ENCODE peak calls at places on chromosome 5, in nine cellular contexts. One of them, this sample, is unnamed.
A peak's percentile ranks its signal among the peaks of the same experiment; 100 is the strongest.

GRCh38 chr5:93299596-93300308 is 281.3 kb downstream of the NR2F1-AS1 start:
- DNase-seq in epithelial cell of esophagus: no peak
- DNase-seq in neural crest cell: no peak
- DNase-seq in left lobe of liver: no peak
- DNase-seq in GM04504: no peak
- DNase-seq in heart right ventricle: no peak
- DNase-seq in left ventricle myocardium inferior: no peak
- DNase-seq in activated CD4-positive, alpha-beta T cell treated with anti-CD3 and anti-CD28 coated beads, Interleukin-2, amount 50 U/mL, for 48 hours: no peak
- DNase-seq in KG1: no peak
- DNase-seq in this sample: no peak

GRCh38 chr5:148963679-148964078 is 99.2 kb downstream of the SH3TC2 start:
- DNase-seq in epithelial cell of esophagus: no peak
- DNase-seq in neural crest cell: no peak
- DNase-seq in left lobe of liver: peak; percentile 39
- DNase-seq in GM04504: no peak
- DNase-seq in heart right ventricle: no peak
- DNase-seq in left ventricle myocardium inferior: no peak
- DNase-seq in activated CD4-positive, alpha-beta T cell treated with anti-CD3 and anti-CD28 coated beads, Interleukin-2, amount 50 U/mL, for 48 hours: no peak
- DNase-seq in KG1: no peak
- DNase-seq in this sample: peak; percentile 62

GRCh38 chr5:33049845-33050244 is 338.7 kb downstream of the NPR3 start:
- DNase-seq in epithelial cell of esophagus: peak; percentile 93
- DNase-seq in neural crest cell: no peak
- DNase-seq in left lobe of liver: no peak
- DNase-seq in GM04504: peak; percentile 73
- DNase-seq in heart right ventricle: no peak
- DNase-seq in left ventricle myocardium inferior: no peak
- DNase-seq in activated CD4-positive, alpha-beta T cell treated with anti-CD3 and anti-CD28 coated beads, Interleukin-2, amount 50 U/mL, for 48 hours: no peak
- DNase-seq in KG1: no peak
- DNase-seq in this sample: no peak

GRCh38 chr5:94254214-94254613 is 364.2 kb downstream of the KIAA0825 start:
- DNase-seq in epithelial cell of esophagus: no peak
- DNase-seq in neural crest cell: no peak
- DNase-seq in left lobe of liver: no peak
- DNase-seq in GM04504: no peak
- DNase-seq in heart right ventricle: no peak
- DNase-seq in left ventricle myocardium inferior: no peak
- DNase-seq in activated CD4-positive, alpha-beta T cell treated with anti-CD3 and anti-CD28 coated beads, Interleukin-2, amount 50 U/mL, for 48 hours: no peak
- DNase-seq in KG1: no peak
- DNase-seq in this sample: no peak

GRCh38 chr5:76393035-76393680 is 9.9 kb upstream of the IQGAP2 start:
- DNase-seq in epithelial cell of esophagus: no peak
- DNase-seq in neural crest cell: no peak
- DNase-seq in left lobe of liver: no peak
- DNase-seq in GM04504: no peak
- DNase-seq in heart right ventricle: no peak
- DNase-seq in left ventricle myocardium inferior: no peak
- DNase-seq in activated CD4-positive, alpha-beta T cell treated with anti-CD3 and anti-CD28 coated beads, Interleukin-2, amount 50 U/mL, for 48 hours: no peak
- DNase-seq in KG1: no peak
- DNase-seq in this sample: no peak

GRCh38 chr5:156326718-156327259 is at the start of gene SGCD:
- DNase-seq in epithelial cell of esophagus: peak; percentile 1
- DNase-seq in neural crest cell: no peak
- DNase-seq in left lobe of liver: peak; percentile 47
- DNase-seq in GM04504: peak; percentile 92
- DNase-seq in heart right ventricle: peak; percentile 67
- DNase-seq in left ventricle myocardium inferior: peak; percentile 71
- DNase-seq in activated CD4-positive, alpha-beta T cell treated with anti-CD3 and anti-CD28 coated beads, Interleukin-2, amount 50 U/mL, for 48 hours: no peak
- DNase-seq in KG1: no peak
- DNase-seq in this sample: no peak

GRCh38 chr5:96176022-96176421 is 214.4 kb upstream of the ELL2 start:
- DNase-seq in epithelial cell of esophagus: no peak
- DNase-seq in neural crest cell: no peak
- DNase-seq in left lobe of liver: no peak
- DNase-seq in GM04504: no peak
- DNase-seq in heart right ventricle: no peak
- DNase-seq in left ventricle myocardium inferior: no peak
- DNase-seq in activated CD4-positive, alpha-beta T cell treated with anti-CD3 and anti-CD28 coated beads, Interleukin-2, amount 50 U/mL, for 48 hours: no peak
- DNase-seq in KG1: no peak
- DNase-seq in this sample: peak; percentile 35

GRCh38 chr5:158933494-158934318 is 166.0 kb downstream of the EBF1 start:
- DNase-seq in epithelial cell of esophagus: no peak
- DNase-seq in neural crest cell: no peak
- DNase-seq in left lobe of liver: no peak
- DNase-seq in GM04504: no peak
- DNase-seq in heart right ventricle: no peak
- DNase-seq in left ventricle myocardium inferior: no peak
- DNase-seq in activated CD4-positive, alpha-beta T cell treated with anti-CD3 and anti-CD28 coated beads, Interleukin-2, amount 50 U/mL, for 48 hours: no peak
- DNase-seq in KG1: no peak
- DNase-seq in this sample: no peak

GRCh38 chr5:157150995-157151394 is 8.3 kb upstream of the MED7 start:
- DNase-seq in epithelial cell of esophagus: peak; percentile 50
- DNase-seq in neural crest cell: no peak
- DNase-seq in left lobe of liver: no peak
- DNase-seq in GM04504: no peak
- DNase-seq in heart right ventricle: no peak
- DNase-seq in left ventricle myocardium inferior: no peak
- DNase-seq in activated CD4-positive, alpha-beta T cell treated with anti-CD3 and anti-CD28 coated beads, Interleukin-2, amount 50 U/mL, for 48 hours: no peak
- DNase-seq in KG1: no peak
- DNase-seq in this sample: peak; percentile 39

GRCh38 chr5:68722357-68722756 is 371.5 kb upstream of the SLC30A5 start:
- DNase-seq in epithelial cell of esophagus: no peak
- DNase-seq in neural crest cell: no peak
- DNase-seq in left lobe of liver: no peak
- DNase-seq in GM04504: no peak
- DNase-seq in heart right ventricle: no peak
- DNase-seq in left ventricle myocardium inferior: no peak
- DNase-seq in activated CD4-positive, alpha-beta T cell treated with anti-CD3 and anti-CD28 coated beads, Interleukin-2, amount 50 U/mL, for 48 hours: no peak
- DNase-seq in KG1: no peak
- DNase-seq in this sample: no peak

GRCh38 chr5:5409151-5409810 is 13.2 kb upstream of the ICE1 start:
- DNase-seq in epithelial cell of esophagus: peak; percentile 27
- DNase-seq in neural crest cell: no peak
- DNase-seq in left lobe of liver: no peak
- DNase-seq in GM04504: no peak
- DNase-seq in heart right ventricle: no peak
- DNase-seq in left ventricle myocardium inferior: no peak
- DNase-seq in activated CD4-positive, alpha-beta T cell treated with anti-CD3 and anti-CD28 coated beads, Interleukin-2, amount 50 U/mL, for 48 hours: peak; percentile 3
- DNase-seq in KG1: no peak
- DNase-seq in this sample: no peak

GRCh38 chr5:92519717-92520632 is 1061.0 kb downstream of the NR2F1-AS1 start:
- DNase-seq in epithelial cell of esophagus: peak; percentile 3
- DNase-seq in neural crest cell: no peak
- DNase-seq in left lobe of liver: no peak
- DNase-seq in GM04504: no peak
- DNase-seq in heart right ventricle: no peak
- DNase-seq in left ventricle myocardium inferior: no peak
- DNase-seq in activated CD4-positive, alpha-beta T cell treated with anti-CD3 and anti-CD28 coated beads, Interleukin-2, amount 50 U/mL, for 48 hours: no peak
- DNase-seq in KG1: no peak
- DNase-seq in this sample: no peak

GRCh38 chr5:96962540-96962991 is 26.7 kb downstream of the LNPEP start:
- DNase-seq in epithelial cell of esophagus: no peak
- DNase-seq in neural crest cell: no peak
- DNase-seq in left lobe of liver: no peak
- DNase-seq in GM04504: no peak
- DNase-seq in heart right ventricle: no peak
- DNase-seq in left ventricle myocardium inferior: no peak
- DNase-seq in activated CD4-positive, alpha-beta T cell treated with anti-CD3 and anti-CD28 coated beads, Interleukin-2, amount 50 U/mL, for 48 hours: no peak
- DNase-seq in KG1: no peak
- DNase-seq in this sample: no peak

GRCh38 chr5:178069909-178070308 is 43.4 kb upstream of the N4BP3 start:
- DNase-seq in epithelial cell of esophagus: peak; percentile 66
- DNase-seq in neural crest cell: peak; percentile 22
- DNase-seq in left lobe of liver: no peak
- DNase-seq in GM04504: no peak
- DNase-seq in heart right ventricle: no peak
- DNase-seq in left ventricle myocardium inferior: no peak
- DNase-seq in activated CD4-positive, alpha-beta T cell treated with anti-CD3 and anti-CD28 coated beads, Interleukin-2, amount 50 U/mL, for 48 hours: peak; percentile 45
- DNase-seq in KG1: no peak
- DNase-seq in this sample: peak; percentile 90

GRCh38 chr5:11150976-11151375 is 389.9 kb upstream of the DAP start:
- DNase-seq in epithelial cell of esophagus: no peak
- DNase-seq in neural crest cell: no peak
- DNase-seq in left lobe of liver: no peak
- DNase-seq in GM04504: no peak
- DNase-seq in heart right ventricle: no peak
- DNase-seq in left ventricle myocardium inferior: no peak
- DNase-seq in activated CD4-positive, alpha-beta T cell treated with anti-CD3 and anti-CD28 coated beads, Interleukin-2, amount 50 U/mL, for 48 hours: no peak
- DNase-seq in KG1: no peak
- DNase-seq in this sample: no peak

GRCh38 chr5:181261320-181262085 is 560 bp upstream of the TRIM52 start:
- DNase-seq in epithelial cell of esophagus: peak; percentile 63
- DNase-seq in neural crest cell: peak; percentile 53
- DNase-seq in left lobe of liver: peak; percentile 84
- DNase-seq in GM04504: peak; percentile 52
- DNase-seq in heart right ventricle: peak; percentile 77
- DNase-seq in left ventricle myocardium inferior: peak; percentile 74
- DNase-seq in activated CD4-positive, alpha-beta T cell treated with anti-CD3 and anti-CD28 coated beads, Interleukin-2, amount 50 U/mL, for 48 hours: peak; percentile 72
- DNase-seq in KG1: no peak
- DNase-seq in this sample: peak; percentile 85

GRCh38 chr5:115415143-115415491 is 118.7 kb upstream of the CCDC112 start:
- DNase-seq in epithelial cell of esophagus: peak; percentile 82
- DNase-seq in neural crest cell: no peak
- DNase-seq in left lobe of liver: no peak
- DNase-seq in GM04504: no peak
- DNase-seq in heart right ventricle: peak; percentile 36
- DNase-seq in left ventricle myocardium inferior: peak; percentile 32
- DNase-seq in activated CD4-positive, alpha-beta T cell treated with anti-CD3 and anti-CD28 coated beads, Interleukin-2, amount 50 U/mL, for 48 hours: no peak
- DNase-seq in KG1: no peak
- DNase-seq in this sample: no peak

GRCh38 chr5:83576341-83576740 is 104.8 kb downstream of the VCAN start:
- DNase-seq in epithelial cell of esophagus: peak; percentile 37
- DNase-seq in neural crest cell: no peak
- DNase-seq in left lobe of liver: no peak
- DNase-seq in GM04504: no peak
- DNase-seq in heart right ventricle: no peak
- DNase-seq in left ventricle myocardium inferior: no peak
- DNase-seq in activated CD4-positive, alpha-beta T cell treated with anti-CD3 and anti-CD28 coated beads, Interleukin-2, amount 50 U/mL, for 48 hours: no peak
- DNase-seq in KG1: no peak
- DNase-seq in this sample: no peak

GRCh38 chr5:132011561-132012384 is at the start of gene ACSL6:
- DNase-seq in epithelial cell of esophagus: no peak
- DNase-seq in neural crest cell: peak; percentile 23
- DNase-seq in left lobe of liver: peak; percentile 47
- DNase-seq in GM04504: no peak
- DNase-seq in heart right ventricle: no peak
- DNase-seq in left ventricle myocardium inferior: no peak
- DNase-seq in activated CD4-positive, alpha-beta T cell treated with anti-CD3 and anti-CD28 coated beads, Interleukin-2, amount 50 U/mL, for 48 hours: no peak
- DNase-seq in KG1: no peak
- DNase-seq in this sample: no peak

GRCh38 chr5:61534481-61535267 is 202.6 kb downstream of the ZSWIM6 start:
- DNase-seq in epithelial cell of esophagus: no peak
- DNase-seq in neural crest cell: no peak
- DNase-seq in left lobe of liver: no peak
- DNase-seq in GM04504: no peak
- DNase-seq in heart right ventricle: no peak
- DNase-seq in left ventricle myocardium inferior: no peak
- DNase-seq in activated CD4-positive, alpha-beta T cell treated with anti-CD3 and anti-CD28 coated beads, Interleukin-2, amount 50 U/mL, for 48 hours: no peak
- DNase-seq in KG1: peak; percentile 13
- DNase-seq in this sample: no peak

GRCh38 chr5:113612060-113612496 is 98.6 kb downstream of the YTHDC2 start:
- DNase-seq in epithelial cell of esophagus: peak; percentile 47
- DNase-seq in neural crest cell: no peak
- DNase-seq in left lobe of liver: no peak
- DNase-seq in GM04504: peak; percentile 12
- DNase-seq in heart right ventricle: no peak
- DNase-seq in left ventricle myocardium inferior: no peak
- DNase-seq in activated CD4-positive, alpha-beta T cell treated with anti-CD3 and anti-CD28 coated beads, Interleukin-2, amount 50 U/mL, for 48 hours: no peak
- DNase-seq in KG1: no peak
- DNase-seq in this sample: peak; percentile 74

GRCh38 chr5:72117281-72117680 is 10.0 kb downstream of the MAP1B start:
- DNase-seq in epithelial cell of esophagus: no peak
- DNase-seq in neural crest cell: no peak
- DNase-seq in left lobe of liver: no peak
- DNase-seq in GM04504: no peak
- DNase-seq in heart right ventricle: no peak
- DNase-seq in left ventricle myocardium inferior: no peak
- DNase-seq in activated CD4-positive, alpha-beta T cell treated with anti-CD3 and anti-CD28 coated beads, Interleukin-2, amount 50 U/mL, for 48 hours: no peak
- DNase-seq in KG1: no peak
- DNase-seq in this sample: peak; percentile 26

GRCh38 chr5:66324357-66324756 is 180.3 kb downstream of the SREK1 start:
- DNase-seq in epithelial cell of esophagus: no peak
- DNase-seq in neural crest cell: no peak
- DNase-seq in left lobe of liver: no peak
- DNase-seq in GM04504: no peak
- DNase-seq in heart right ventricle: peak; percentile 76
- DNase-seq in left ventricle myocardium inferior: peak; percentile 67
- DNase-seq in activated CD4-positive, alpha-beta T cell treated with anti-CD3 and anti-CD28 coated beads, Interleukin-2, amount 50 U/mL, for 48 hours: no peak
- DNase-seq in KG1: no peak
- DNase-seq in this sample: no peak

This sample was measured in Karpas-422.